ENCODE peak calls at places on chromosomes 7 and 10, in ten cellular contexts. K is left lobe of liver; F is GM20000; W is CD4-positive, alpha-beta memory T cell; O is HFF-Myc; C is AG09309; H is bronchial epithelial cell; Y is upper lobe of right lung; G is neural crest cell; V is astrocyte of the spinal cord. S is an unnamed sample.
A peak's percentile ranks its signal among the peaks of the same experiment; 100 is the strongest.

GRCh38 chr7:98556288-98556687 is 60.8 kb upstream of the NPTX2 start:
- DNase-seq in V (no peak), F (no peak), O (no peak), G (no peak), C (no peak), K (no peak), W (no peak), Y (no peak), H (no peak), S (no peak)

GRCh38 chr7:11833431-11833830 is 1.4 kb upstream of the THSD7A start:
- DNase-seq in W (no peak), C (no peak), H (no peak), G (no peak), O (no peak), K (no peak), F (no peak), Y (no peak), V (no peak), S (peak; percentile 69)

GRCh38 chr10:100904903-100905302 is 7.9 kb upstream of the SLF2 start:
- DNase-seq in F (no peak), K (no peak), H (no peak), G (no peak), V (no peak), W (no peak), C (no peak), O (no peak), Y (no peak), S (no peak)

GRCh38 chr7:9250876-9251275 is 817.5 kb downstream of the NXPH1 start:
- DNase-seq in C (no peak), G (no peak), O (no peak), K (no peak), Y (no peak), H (no peak), F (no peak), W (no peak), V (no peak), S (peak; percentile 81)

GRCh38 chr10:49649294-49649693 is 30.2 kb upstream of the C10orf53 start:
- DNase-seq in O (no peak), F (peak; percentile 24), K (peak; percentile 26), Y (no peak), W (no peak), C (no peak), H (no peak), G (no peak), V (peak; percentile 2), S (no peak)

GRCh38 chr10:73873843-73874215 is 526 bp downstream of the CAMK2G start:
- DNase-seq in K (no peak), C (no peak), F (peak; percentile 71), O (no peak), W (no peak), H (no peak), V (no peak), G (no peak), Y (peak; percentile 68), S (no peak)

GRCh38 chr10:12875100-12875499 is 126.4 kb downstream of the CCDC3 start:
- DNase-seq in O (no peak), V (peak; percentile 16), G (no peak), F (no peak), C (no peak), K (peak; percentile 69), Y (no peak), H (no peak), W (no peak), S (no peak)

GRCh38 chr10:31620236-31621151 is 301.5 kb downstream of the ZEB1 start:
- DNase-seq in K (no peak), O (peak; percentile 89), W (no peak), V (peak; percentile 64), G (no peak), H (no peak), C (peak; percentile 34), Y (no peak), F (no peak), S (no peak)

GRCh38 chr10:127619550-127619949 is 70.4 kb downstream of the NPS start:
- DNase-seq in K (no peak), Y (no peak), O (no peak), V (no peak), H (no peak), W (no peak), C (no peak), F (no peak), G (no peak), S (no peak)

GRCh38 chr7:65371468-65371867 is 2.2 kb upstream of the ZNF92 start:
- DNase-seq in O (no peak), V (no peak), G (no peak), C (no peak), K (peak; percentile 59), F (no peak), Y (no peak), W (no peak), H (no peak), S (no peak)

GRCh38 chr7:156064921-156065386 is 252.7 kb upstream of the SHH start:
- DNase-seq in H (peak; percentile 71), G (no peak), K (no peak), Y (no peak), O (no peak), V (peak; percentile 60), F (no peak), W (no peak), C (no peak), S (no peak)

GRCh38 chr7:42414961-42415505 is 178.0 kb upstream of the GLI3 start:
- DNase-seq in K (no peak), C (no peak), Y (no peak), V (peak; percentile 32), G (no peak), O (peak; percentile 6), F (no peak), W (no peak), H (peak; percentile 21), S (no peak)